ENCODE peak calls at places on chromosomes 4 and X, in eight cellular contexts. T is BE2C, C is foreskin fibroblast, E is MM.1S, I is upper lobe of left lung, Q is cardiac muscle cell, U is Peyer's patch, H is DND-41. Z is an unnamed sample.

GRCh38 chr4:78214078-78214477 is 157.0 kb downstream of the FRAS1 start:
- DNase-seq in T (no peak), C (no peak), E (no peak), I (no peak), Q (no peak), U (no peak), H (no peak), Z (no peak)

GRCh38 chr4:115145393-115146160 is 32.2 kb upstream of the NDST4 start:
- DNase-seq in T (no peak), C (no peak), E (no peak), I (no peak), Q (no peak), U (no peak), H (no peak), Z (no peak)

GRCh38 chrX:24242649-24243556 is 71.0 kb downstream of the SUPT20HL2 start:
- DNase-seq in T (no peak), C (peak; percentile 74), E (peak; percentile 80), I (no peak), Q (no peak), U (peak; percentile 71), H (no peak), Z (no peak)

GRCh38 chr4:68361146-68361589 is 11.3 kb upstream of the YTHDC1 start:
- DNase-seq in T (no peak), C (peak; percentile 55), E (no peak), I (no peak), Q (no peak), U (no peak), H (no peak), Z (peak; percentile 97)

GRCh38 chrX:136768469-136769084 is 12.2 kb downstream of the ARHGEF6 start:
- DNase-seq in T (peak; percentile 43), C (peak; percentile 92), E (no peak), I (no peak), Q (no peak), U (peak; percentile 68), H (no peak), Z (peak; percentile 57)

GRCh38 chrX:18886344-18887161 is 97.4 kb downstream of the PHKA2 start:
- DNase-seq in T (peak; percentile 53), C (peak; percentile 51), E (peak; percentile 62), I (no peak), Q (peak; percentile 62), U (peak; percentile 87), H (no peak), Z (peak; percentile 66)

GRCh38 chrX:53237056-53237455 is 12.0 kb upstream of the KDM5C start:
- DNase-seq in T (no peak), C (no peak), E (no peak), I (no peak), Q (no peak), U (no peak), H (no peak), Z (no peak)

GRCh38 chr4:153204247-153205027 is at the start of gene TRIM2:
- DNase-seq in T (no peak), C (peak; percentile 47), E (no peak), I (no peak), Q (peak; percentile 85), U (peak; percentile 92), H (no peak), Z (peak; percentile 55)

GRCh38 chrX:153764786-153765137 is 713 bp downstream of the PLXNB3 start:
- DNase-seq in T (no peak), C (no peak), E (no peak), I (peak; percentile 24), Q (no peak), U (no peak), H (no peak), Z (no peak)

GRCh38 chrX:48466696-48467095 is 3.4 kb downstream of the SLC38A5 start:
- DNase-seq in T (no peak), C (no peak), E (no peak), I (peak; percentile 41), Q (no peak), U (no peak), H (peak; percentile 23), Z (no peak)

GRCh38 chr4:8594097-8595038 is 1.8 kb downstream of the CPZ start:
- DNase-seq in T (peak; percentile 75), C (peak; percentile 62), E (peak; percentile 63), I (peak; percentile 42), Q (peak; percentile 86), U (peak; percentile 65), H (peak; percentile 22), Z (peak; percentile 52)
- TF ChIP-seq CTCF in T (peak; percentile 84), C (peak; percentile 69), E (peak; percentile 72), I (peak; percentile 59), Q (peak; percentile 73), U (peak; percentile 56), H (peak; percentile 73), Z (peak; percentile 62)

DNA sequence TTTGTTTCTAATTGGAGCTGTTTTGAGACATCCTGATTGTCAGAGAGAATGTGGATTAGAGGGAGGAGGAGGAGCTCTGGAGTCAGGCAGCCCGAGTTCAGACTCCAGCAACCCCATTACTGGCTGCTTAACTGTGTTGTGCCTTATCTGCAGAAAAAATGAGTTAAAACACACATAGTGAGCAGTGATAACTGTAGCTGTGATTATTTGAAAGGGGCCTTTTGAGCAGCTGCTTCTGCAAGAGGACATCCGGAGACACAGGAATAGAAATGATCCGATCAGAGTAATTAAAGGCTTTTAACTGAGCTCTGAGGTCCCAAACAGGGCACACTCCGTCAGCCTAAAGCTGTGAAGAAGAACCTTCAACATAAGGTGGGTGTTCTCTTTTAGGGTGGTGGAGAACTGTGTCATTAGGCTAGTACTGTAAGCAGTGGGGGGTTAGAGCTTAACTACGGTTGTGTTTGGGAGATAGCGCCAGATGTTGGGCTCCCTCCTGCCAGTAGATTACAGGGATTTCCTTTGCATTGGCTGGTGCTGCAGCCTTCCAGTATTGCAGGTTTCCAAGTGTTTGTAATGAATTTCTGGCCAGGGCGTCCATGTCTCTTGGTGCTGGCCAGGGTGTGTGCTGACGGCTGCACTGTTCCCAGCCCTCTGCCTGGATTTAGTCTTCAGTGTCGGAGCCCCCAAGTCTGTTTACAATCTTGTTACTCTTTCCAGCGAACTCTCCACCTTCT is 24.3 kb downstream of the ADD1 start:
- DNase-seq in T (peak; percentile 36), C (no peak), E (no peak), I (no peak), Q (peak; percentile 35), U (no peak), H (no peak), Z (no peak)
- H3K4me3 ChIP-seq in T (peak overlapping the region; percentile 45), C (peak overlapping the region; percentile 35), E (no peak overlapping the region), I (peak overlapping the region; percentile 42), Q (peak overlapping the region; percentile 3), U (peak overlapping the region; percentile 10), H (no peak overlapping the region), Z (no peak overlapping the region)

GRCh38 chr4:164540987-164541386 is 212.9 kb upstream of the SMIM31 start:
- DNase-seq in T (no peak), C (no peak), E (no peak), I (no peak), Q (no peak), U (no peak), H (no peak), Z (no peak)
- TF ChIP-seq CTCF in T (no peak), C (no peak), E (no peak), I (no peak), Q (no peak), U (no peak), H (no peak), Z (no peak)

GRCh38 chr4:4869731-4870483 is 10.4 kb downstream of the MSX1 start:
- DNase-seq in T (no peak), C (no peak), E (no peak), I (no peak), Q (peak; percentile 60), U (no peak), H (no peak), Z (no peak)
- H3K4me3 ChIP-seq in T (no peak overlapping the region), C (no peak overlapping the region), E (peak overlapping the region; percentile 19), I (no peak overlapping the region), Q (no peak overlapping the region), U (no peak overlapping the region), H (no peak overlapping the region), Z (no peak overlapping the region)

DNA sequence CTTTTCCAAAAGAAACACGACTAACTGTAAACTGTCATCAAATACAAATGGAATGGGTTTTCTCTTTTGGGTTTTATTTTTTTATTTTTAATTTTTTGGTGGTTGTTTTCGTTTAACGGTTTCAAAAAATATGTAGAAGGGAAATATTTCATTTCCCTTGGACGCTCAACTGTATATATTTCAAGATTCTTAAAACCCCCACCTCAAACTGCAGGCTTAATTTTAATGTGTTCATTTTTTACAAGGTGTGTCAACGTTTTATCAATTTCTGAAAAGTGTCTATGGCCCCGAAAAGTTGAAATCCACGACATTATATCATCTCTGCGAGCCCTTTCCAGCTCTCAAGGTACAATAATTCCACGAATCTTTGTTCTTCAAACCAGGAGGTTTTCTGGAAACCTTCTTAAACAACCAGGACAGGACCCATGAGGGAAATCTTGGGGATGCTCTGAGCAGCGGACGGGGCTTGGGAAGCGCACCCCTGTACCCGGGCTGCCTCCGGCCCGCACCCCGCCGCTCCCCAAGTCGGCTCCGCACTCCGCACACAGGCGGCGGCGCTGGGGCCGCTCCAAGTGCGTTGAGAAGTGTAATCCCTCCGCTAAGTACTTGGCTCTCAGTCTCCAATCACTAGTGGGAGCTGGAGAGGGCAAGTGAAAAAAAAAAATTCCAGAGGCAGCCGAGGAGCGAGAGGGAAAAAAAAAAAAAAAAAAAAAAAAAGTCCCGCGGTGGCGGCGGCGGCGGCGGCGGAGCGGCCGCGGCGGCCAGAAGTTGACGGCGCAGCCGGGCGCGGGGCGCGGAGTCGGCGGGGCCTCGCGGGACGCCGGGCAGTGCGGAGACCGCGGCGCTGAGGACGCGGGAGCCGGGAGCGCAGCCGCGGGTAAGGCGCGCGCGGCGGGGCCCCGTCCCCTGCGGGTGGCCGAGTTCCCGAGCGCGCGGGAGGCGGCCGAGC is at the start of gene BMPR1B:
- DNase-seq in T (peak; percentile 63), C (peak; percentile 40), E (no peak), I (peak; percentile 85), Q (peak; percentile 74), U (no peak), H (peak; percentile 41), Z (peak; percentile 76)
- TF ChIP-seq CTCF in T (peak; percentile 40), C (no peak), E (no peak), I (no peak), Q (no peak), U (no peak), H (no peak), Z (peak; percentile 17)

DNA sequence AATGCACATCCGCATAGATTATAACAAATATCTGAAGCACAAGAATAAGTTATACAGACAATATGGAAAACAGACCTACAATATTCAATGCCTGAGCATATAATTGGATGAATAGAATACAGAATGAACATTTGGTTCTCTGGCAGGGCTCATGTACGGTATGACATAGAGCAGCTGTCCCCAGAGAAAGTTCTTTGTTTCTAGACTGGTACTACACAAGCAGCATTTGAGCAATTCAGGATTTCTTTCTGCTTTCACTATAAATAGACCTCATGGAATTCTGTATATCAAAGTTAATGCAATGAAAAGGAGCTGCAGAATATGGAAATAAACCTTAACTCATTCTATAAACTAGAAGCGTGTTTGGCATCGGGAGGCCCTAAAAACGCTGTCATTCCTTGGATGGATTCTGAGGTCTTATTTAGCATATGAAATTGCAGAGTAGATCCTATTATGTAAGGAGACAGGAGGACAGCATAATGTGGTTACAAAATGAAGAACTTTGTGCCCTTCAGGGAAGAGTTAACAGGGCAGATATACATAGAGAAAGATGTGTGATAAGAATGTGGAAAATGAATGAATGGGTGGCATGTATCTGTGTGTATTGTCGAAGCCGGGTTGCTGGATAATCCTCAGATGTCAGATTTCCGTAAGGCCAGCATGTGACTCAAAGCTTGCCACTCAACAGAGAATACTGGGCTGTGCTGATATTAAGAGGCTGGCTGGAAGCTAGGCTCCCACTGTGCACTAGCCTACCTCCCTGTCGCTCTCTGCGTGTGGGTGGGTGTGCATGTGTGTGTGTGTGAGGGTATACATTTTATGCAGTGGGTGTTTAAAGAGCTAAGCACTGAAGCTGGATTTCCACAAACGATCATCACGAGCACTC is 103.3 kb upstream of the SLC4A4 start:
- DNase-seq in T (no peak), C (no peak), E (no peak), I (no peak), Q (no peak), U (no peak), H (no peak), Z (no peak)
- H3K4me3 ChIP-seq in T (no peak overlapping the region), C (no peak overlapping the region), E (no peak overlapping the region), I (no peak overlapping the region), Q (no peak overlapping the region), U (no peak overlapping the region), H (no peak overlapping the region), Z (no peak overlapping the region)

Z was measured in epithelial cell of esophagus.